ENCODE peak calls at places on chromosomes 6 and 20, in nine cellular contexts. One of them, this sample, is unnamed.

GRCh38 chr6:158869010-158869603 is 49.9 kb upstream of the EZR start:
- DNase-seq in coronary artery: peak; percentile 83
- DNase-seq in CD8-positive, alpha-beta T cell: no peak
- DNase-seq in spleen: no peak
- DNase-seq in transverse colon: no peak
- DNase-seq in A549: peak; percentile 92
- DNase-seq in nephron progenitor cell: peak; percentile 12
- DNase-seq in neural crest cell: peak; percentile 16
- DNase-seq in glutamatergic neuron: no peak
- DNase-seq in this sample: no peak

GRCh38 chr6:3380344-3381232 is 76.3 kb downstream of the SLC22A23 start:
- DNase-seq in glutamatergic neuron: no peak
- DNase-seq in neural crest cell: no peak
- DNase-seq in A549: no peak
- DNase-seq in CD8-positive, alpha-beta T cell: no peak
- DNase-seq in spleen: no peak
- DNase-seq in coronary artery: no peak
- DNase-seq in transverse colon: no peak
- DNase-seq in nephron progenitor cell: no peak
- DNase-seq in this sample: no peak

GRCh38 chr6:2231438-2231837 is 14.0 kb downstream of the GMDS start:
- DNase-seq in coronary artery: no peak
- DNase-seq in CD8-positive, alpha-beta T cell: no peak
- DNase-seq in glutamatergic neuron: no peak
- DNase-seq in A549: no peak
- DNase-seq in transverse colon: no peak
- DNase-seq in nephron progenitor cell: no peak
- DNase-seq in neural crest cell: no peak
- DNase-seq in spleen: no peak
- DNase-seq in this sample: no peak

GRCh38 chr6:169779092-169779815 is 27.8 kb downstream of the ERMARD start:
- DNase-seq in spleen: no peak
- DNase-seq in glutamatergic neuron: no peak
- DNase-seq in CD8-positive, alpha-beta T cell: no peak
- DNase-seq in coronary artery: peak; percentile 17
- DNase-seq in neural crest cell: no peak
- DNase-seq in nephron progenitor cell: no peak
- DNase-seq in A549: no peak
- DNase-seq in transverse colon: no peak
- DNase-seq in this sample: no peak

GRCh38 chr20:43938932-43939761 is 24.5 kb downstream of the TOX2 start:
- DNase-seq in transverse colon: peak; percentile 46
- DNase-seq in A549: peak; percentile 81
- DNase-seq in CD8-positive, alpha-beta T cell: no peak
- DNase-seq in glutamatergic neuron: no peak
- DNase-seq in neural crest cell: no peak
- DNase-seq in coronary artery: no peak
- DNase-seq in nephron progenitor cell: no peak
- DNase-seq in spleen: no peak
- DNase-seq in this sample: no peak

GRCh38 chr6:154951400-154952200 is 43.5 kb upstream of the TIAM2 start:
- DNase-seq in A549: no peak
- DNase-seq in neural crest cell: no peak
- DNase-seq in nephron progenitor cell: no peak
- DNase-seq in transverse colon: no peak
- DNase-seq in CD8-positive, alpha-beta T cell: no peak
- DNase-seq in coronary artery: no peak
- DNase-seq in spleen: no peak
- DNase-seq in glutamatergic neuron: no peak
- DNase-seq in this sample: no peak

GRCh38 chr20:4956200-4956810 is 45.0 kb downstream of the SLC23A2 start:
- DNase-seq in CD8-positive, alpha-beta T cell: no peak
- DNase-seq in A549: peak; percentile 76
- DNase-seq in nephron progenitor cell: no peak
- DNase-seq in coronary artery: no peak
- DNase-seq in transverse colon: no peak
- DNase-seq in neural crest cell: no peak
- DNase-seq in spleen: no peak
- DNase-seq in glutamatergic neuron: no peak
- DNase-seq in this sample: no peak

GRCh38 chr20:48599748-48600469 is 227.9 kb downstream of the PREX1 start:
- DNase-seq in CD8-positive, alpha-beta T cell: no peak
- DNase-seq in transverse colon: peak; percentile 3
- DNase-seq in spleen: peak; percentile 4
- DNase-seq in nephron progenitor cell: no peak
- DNase-seq in A549: no peak
- DNase-seq in glutamatergic neuron: no peak
- DNase-seq in coronary artery: no peak
- DNase-seq in neural crest cell: no peak
- DNase-seq in this sample: no peak

GRCh38 chr6:106143582-106144139 is 57.5 kb downstream of the PRDM1 start:
- DNase-seq in coronary artery: peak; percentile 54
- DNase-seq in spleen: no peak
- DNase-seq in A549: no peak
- DNase-seq in nephron progenitor cell: no peak
- DNase-seq in transverse colon: no peak
- DNase-seq in glutamatergic neuron: no peak
- DNase-seq in CD8-positive, alpha-beta T cell: no peak
- DNase-seq in neural crest cell: no peak
- DNase-seq in this sample: no peak

DNA sequence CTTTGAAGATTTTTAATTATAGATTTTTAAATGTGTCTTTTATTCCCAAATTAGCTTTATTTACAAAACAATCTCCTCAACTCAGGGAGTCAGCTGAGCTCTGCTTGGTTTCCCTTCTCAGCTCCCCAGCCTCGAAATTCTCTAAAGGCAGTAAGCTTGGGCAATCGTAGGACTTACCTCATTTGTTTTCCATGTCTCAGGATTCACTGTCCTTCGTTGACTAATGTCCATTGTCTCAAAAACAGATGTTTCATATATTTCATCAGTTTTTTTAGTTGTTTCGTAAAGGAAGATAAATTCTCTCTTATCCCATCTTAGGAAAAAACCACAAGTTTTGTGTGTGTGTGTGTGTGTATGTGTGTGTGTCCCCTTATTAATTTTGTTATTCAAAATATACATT is 102.2 kb upstream of the ADGRF1 start:
- DNase-seq in A549: no peak
- DNase-seq in nephron progenitor cell: no peak
- DNase-seq in CD8-positive, alpha-beta T cell: no peak
- DNase-seq in transverse colon: no peak
- DNase-seq in glutamatergic neuron: no peak
- DNase-seq in spleen: no peak
- DNase-seq in coronary artery: no peak
- DNase-seq in neural crest cell: no peak
- DNase-seq in this sample: no peak
- TF ChIP-seq CTCF in A549: no peak
- TF ChIP-seq CTCF in nephron progenitor cell: no peak
- TF ChIP-seq CTCF in CD8-positive, alpha-beta T cell: no peak
- TF ChIP-seq CTCF in transverse colon: no peak
- TF ChIP-seq CTCF in glutamatergic neuron: no peak
- TF ChIP-seq CTCF in spleen: no peak
- TF ChIP-seq CTCF in coronary artery: no peak
- TF ChIP-seq CTCF in neural crest cell: no peak
- TF ChIP-seq CTCF in this sample: no peak

GRCh38 chr6:20332441-20333006 is 69.2 kb upstream of the E2F3 start:
- DNase-seq in CD8-positive, alpha-beta T cell: no peak
- DNase-seq in A549: no peak
- DNase-seq in transverse colon: no peak
- DNase-seq in coronary artery: no peak
- DNase-seq in spleen: no peak
- DNase-seq in glutamatergic neuron: peak; percentile 20
- DNase-seq in nephron progenitor cell: no peak
- DNase-seq in neural crest cell: no peak
- DNase-seq in this sample: no peak
- TF ChIP-seq CTCF in CD8-positive, alpha-beta T cell: no peak
- TF ChIP-seq CTCF in A549: no peak
- TF ChIP-seq CTCF in transverse colon: no peak
- TF ChIP-seq CTCF in coronary artery: no peak
- TF ChIP-seq CTCF in spleen: no peak
- TF ChIP-seq CTCF in glutamatergic neuron: no peak
- TF ChIP-seq CTCF in nephron progenitor cell: no peak
- TF ChIP-seq CTCF in neural crest cell: no peak
- TF ChIP-seq CTCF in this sample: no peak

GRCh38 chr20:59743767-59744485 is 139.6 kb downstream of the PHACTR3 start:
- DNase-seq in glutamatergic neuron: peak; percentile 75
- DNase-seq in neural crest cell: no peak
- DNase-seq in nephron progenitor cell: no peak
- DNase-seq in A549: peak; percentile 27
- DNase-seq in transverse colon: no peak
- DNase-seq in spleen: no peak
- DNase-seq in CD8-positive, alpha-beta T cell: no peak
- DNase-seq in coronary artery: no peak
- DNase-seq in this sample: no peak
- TF ChIP-seq CTCF in glutamatergic neuron: no peak
- TF ChIP-seq CTCF in neural crest cell: no peak
- TF ChIP-seq CTCF in nephron progenitor cell: no peak
- TF ChIP-seq CTCF in A549: no peak
- TF ChIP-seq CTCF in transverse colon: no peak
- TF ChIP-seq CTCF in spleen: no peak
- TF ChIP-seq CTCF in CD8-positive, alpha-beta T cell: no peak
- TF ChIP-seq CTCF in coronary artery: no peak
- TF ChIP-seq CTCF in this sample: no peak

DNA sequence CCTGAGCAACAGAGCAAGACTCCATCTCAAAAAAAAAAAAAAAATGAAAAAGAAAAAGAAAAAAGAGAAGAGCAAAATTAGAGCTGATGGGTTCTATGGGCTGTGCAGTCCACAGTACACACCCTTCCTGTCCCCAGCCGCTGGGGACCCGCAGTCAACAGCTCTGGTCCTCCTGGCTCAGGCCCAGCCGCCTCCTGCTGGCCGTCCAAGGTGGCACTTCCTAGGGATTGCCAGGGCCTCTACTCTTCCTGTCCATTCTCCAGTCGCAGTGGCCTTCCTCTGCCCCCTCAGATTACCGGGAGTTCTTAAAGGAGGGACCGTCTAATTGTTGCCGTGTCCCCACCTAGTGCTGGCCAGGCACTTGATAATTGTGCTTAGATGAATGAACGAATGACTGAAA is 41.7 kb downstream of the TMEM242 start:
- DNase-seq in neural crest cell: no peak
- DNase-seq in CD8-positive, alpha-beta T cell: no peak
- DNase-seq in coronary artery: no peak
- DNase-seq in nephron progenitor cell: no peak
- DNase-seq in A549: peak; percentile 38
- DNase-seq in transverse colon: peak; percentile 60
- DNase-seq in glutamatergic neuron: no peak
- DNase-seq in spleen: no peak
- DNase-seq in this sample: no peak
- TF ChIP-seq CTCF in neural crest cell: peak; percentile 42
- TF ChIP-seq CTCF in CD8-positive, alpha-beta T cell: no peak
- TF ChIP-seq CTCF in coronary artery: peak; percentile 23
- TF ChIP-seq CTCF in nephron progenitor cell: no peak
- TF ChIP-seq CTCF in A549: no peak
- TF ChIP-seq CTCF in transverse colon: peak; percentile 39
- TF ChIP-seq CTCF in glutamatergic neuron: no peak
- TF ChIP-seq CTCF in spleen: no peak
- TF ChIP-seq CTCF in this sample: no peak

GRCh38 chr6:28862077-28862476 is 61.7 kb downstream of the TRIM27 start:
- DNase-seq in neural crest cell: no peak
- DNase-seq in spleen: no peak
- DNase-seq in transverse colon: no peak
- DNase-seq in glutamatergic neuron: no peak
- DNase-seq in coronary artery: no peak
- DNase-seq in CD8-positive, alpha-beta T cell: no peak
- DNase-seq in nephron progenitor cell: no peak
- DNase-seq in A549: no peak
- DNase-seq in this sample: no peak

GRCh38 chr6:28867078-28867414 is 56.7 kb downstream of the TRIM27 start:
- DNase-seq in neural crest cell: no peak
- DNase-seq in glutamatergic neuron: no peak
- DNase-seq in transverse colon: no peak
- DNase-seq in A549: no peak
- DNase-seq in nephron progenitor cell: no peak
- DNase-seq in spleen: no peak
- DNase-seq in CD8-positive, alpha-beta T cell: no peak
- DNase-seq in coronary artery: no peak
- DNase-seq in this sample: no peak

GRCh38 chr6:28866342-28867077 is 57.3 kb downstream of the TRIM27 start:
- DNase-seq in glutamatergic neuron: peak; percentile 75
- DNase-seq in nephron progenitor cell: peak; percentile 72
- DNase-seq in neural crest cell: peak; percentile 62
- DNase-seq in CD8-positive, alpha-beta T cell: peak; percentile 66
- DNase-seq in spleen: peak; percentile 93
- DNase-seq in transverse colon: peak; percentile 81
- DNase-seq in A549: peak; percentile 86
- DNase-seq in coronary artery: peak; percentile 79
- DNase-seq in this sample: peak; percentile 65

GRCh38 chr6:28863607-28864320 is 60.0 kb downstream of the TRIM27 start:
- DNase-seq in neural crest cell: peak; percentile 85
- DNase-seq in A549: peak; percentile 87
- DNase-seq in transverse colon: peak; percentile 79
- DNase-seq in coronary artery: peak; percentile 86
- DNase-seq in CD8-positive, alpha-beta T cell: peak; percentile 84
- DNase-seq in nephron progenitor cell: peak; percentile 78
- DNase-seq in glutamatergic neuron: peak; percentile 67
- DNase-seq in spleen: peak; percentile 86
- DNase-seq in this sample: peak; percentile 68

GRCh38 chr6:28864321-28864923 is 59.4 kb downstream of the TRIM27 start:
- DNase-seq in CD8-positive, alpha-beta T cell: no peak
- DNase-seq in nephron progenitor cell: no peak
- DNase-seq in transverse colon: no peak
- DNase-seq in coronary artery: no peak
- DNase-seq in neural crest cell: no peak
- DNase-seq in A549: no peak
- DNase-seq in glutamatergic neuron: no peak
- DNase-seq in spleen: no peak
- DNase-seq in this sample: no peak
- TF ChIP-seq CTCF in CD8-positive, alpha-beta T cell: no peak
- TF ChIP-seq CTCF in nephron progenitor cell: no peak
- TF ChIP-seq CTCF in transverse colon: no peak
- TF ChIP-seq CTCF in coronary artery: no peak
- TF ChIP-seq CTCF in neural crest cell: no peak
- TF ChIP-seq CTCF in A549: peak; percentile 46
- TF ChIP-seq CTCF in glutamatergic neuron: no peak
- TF ChIP-seq CTCF in spleen: no peak
- TF ChIP-seq CTCF in this sample: no peak

GRCh38 chr20:8951136-8951535 is 117.8 kb upstream of the PLCB4 start:
- DNase-seq in A549: no peak
- DNase-seq in glutamatergic neuron: no peak
- DNase-seq in spleen: no peak
- DNase-seq in CD8-positive, alpha-beta T cell: no peak
- DNase-seq in transverse colon: no peak
- DNase-seq in nephron progenitor cell: no peak
- DNase-seq in coronary artery: no peak
- DNase-seq in neural crest cell: no peak
- DNase-seq in this sample: no peak

GRCh38 chr20:8953300-8953699 is 115.6 kb upstream of the PLCB4 start:
- DNase-seq in neural crest cell: no peak
- DNase-seq in transverse colon: no peak
- DNase-seq in spleen: no peak
- DNase-seq in A549: no peak
- DNase-seq in glutamatergic neuron: no peak
- DNase-seq in CD8-positive, alpha-beta T cell: no peak
- DNase-seq in coronary artery: no peak
- DNase-seq in nephron progenitor cell: no peak
- DNase-seq in this sample: no peak
- TF ChIP-seq CTCF in neural crest cell: no peak
- TF ChIP-seq CTCF in transverse colon: no peak
- TF ChIP-seq CTCF in spleen: no peak
- TF ChIP-seq CTCF in A549: no peak
- TF ChIP-seq CTCF in glutamatergic neuron: no peak
- TF ChIP-seq CTCF in CD8-positive, alpha-beta T cell: no peak
- TF ChIP-seq CTCF in coronary artery: no peak
- TF ChIP-seq CTCF in nephron progenitor cell: no peak
- TF ChIP-seq CTCF in this sample: no peak

This sample was measured in endothelial cell.